ENCODE peak calls at places on chromosomes 7 and 10, in six cellular contexts. T is posterior vena cava; X is endothelial cell; S is LHCN-M2; L is NCI-H345; U is CD8-positive, alpha-beta memory T cell. D is an unnamed sample.

GRCh38 chr10:129411772-129412171 is 55.3 kb upstream of the MGMT start:
- DNase-seq in X (no peak), L (no peak), S (no peak), U (no peak), T (no peak), D (no peak)

GRCh38 chr10:77251297-77252013 is 386.2 kb downstream of the KCNMA1 start:
- DNase-seq in T (no peak), X (peak; percentile 46), L (no peak), U (no peak), S (peak; percentile 53), D (peak; percentile 48)

GRCh38 chr7:2169923-2170575 is 62.7 kb downstream of the MAD1L1 start:
- DNase-seq in X (no peak), T (no peak), U (no peak), L (no peak), S (no peak), D (no peak)

GRCh38 chr10:1556496-1556895 is 180.8 kb downstream of the ADARB2 start:
- DNase-seq in U (no peak), X (no peak), L (no peak), S (no peak), T (peak; percentile 66), D (no peak)

GRCh38 chr10:91665842-91666241 is 33.0 kb upstream of the PPP1R3C start:
- DNase-seq in S (peak; percentile 34), L (no peak), T (no peak), U (no peak), X (no peak), D (no peak)

GRCh38 chr7:112337177-112337576 is 113.1 kb upstream of the IFRD1 start:
- DNase-seq in S (no peak), U (no peak), L (no peak), X (no peak), T (no peak), D (no peak)

GRCh38 chr7:2360791-2361190 is 6.2 kb downstream of the EIF3B start:
- DNase-seq in S (no peak), T (no peak), X (no peak), U (no peak), L (no peak), D (no peak)

GRCh38 chr10:43204943-43205671 is 61.8 kb downstream of the RASGEF1A start:
- DNase-seq in T (peak; percentile 80), X (peak; percentile 67), S (peak; percentile 33), L (peak; percentile 43), U (peak; percentile 67), D (peak; percentile 41)

GRCh38 chr10:23293145-23293724 is 51.4 kb downstream of the C10orf67 start:
- DNase-seq in T (no peak), S (peak; percentile 20), U (no peak), L (no peak), X (peak; percentile 69), D (no peak)

GRCh38 chr7:80218723-80219122 is 84.1 kb downstream of the GNAI1 start:
- DNase-seq in X (no peak), S (peak; percentile 88), T (no peak), U (no peak), L (no peak), D (no peak)

GRCh38 chr10:33434948-33435347 is 100.5 kb upstream of the NRP1 start:
- DNase-seq in U (no peak), L (no peak), T (no peak), X (no peak), S (no peak), D (no peak)

GRCh38 chr10:69624245-69624786 is 5.7 kb upstream of the FAM241B start:
- DNase-seq in T (no peak), L (no peak), X (no peak), S (no peak), U (no peak), D (no peak)

GRCh38 chr7:106484562-106484961 is 176.4 kb downstream of the CCDC71L start:
- DNase-seq in S (peak; percentile 18), X (no peak), T (no peak), L (no peak), U (no peak), D (no peak)